ENCODE peak calls at places on chromosomes 4 and X, in eight cellular contexts. Z is A549; O is activated naive CD8-positive, alpha-beta T cell treated with anti-CD3 and anti-CD28 coated beads, Interleukin-2, amount 50 U/mL, for 24 hours; S is M059J; Q is breast epithelium; W is NCI-H2171; P is activated CD4-positive, alpha-beta T cell treated with anti-CD3 and anti-CD28 coated beads, Interleukin-2, amount 50 U/mL, for 1 hour; R is mesenteric fat pad. B is an unnamed sample.

GRCh38 chrX:39755152-39756032 is 342.4 kb downstream of the BCOR start:
- DNase-seq in Z (peak; percentile 97), O (no peak), S (peak; percentile 98), Q (peak; percentile 67), W (no peak), P (no peak), R (no peak), B (peak; percentile 94)

GRCh38 chr4:174066806-174067205 is 216.7 kb downstream of the FBXO8 start:
- DNase-seq in Z (no peak), O (no peak), S (no peak), Q (no peak), W (no peak), P (no peak), R (no peak), B (no peak)

GRCh38 chr4:158079661-158080060 is 93.2 kb downstream of the GASK1B start:
- DNase-seq in Z (no peak), O (no peak), S (no peak), Q (no peak), W (peak; percentile 11), P (no peak), R (no peak), B (no peak)

GRCh38 chr4:9808077-9808476 is 26.6 kb downstream of the DRD5 start:
- DNase-seq in Z (no peak), O (no peak), S (no peak), Q (no peak), W (no peak), P (no peak), R (no peak), B (no peak)

GRCh38 chrX:133950214-133950613 is 35.2 kb downstream of the GPC3 start:
- DNase-seq in Z (no peak), O (no peak), S (no peak), Q (no peak), W (no peak), P (no peak), R (no peak), B (no peak)

GRCh38 chr4:46839128-46839527 is 69.9 kb downstream of the COX7B2 start:
- DNase-seq in Z (no peak), O (no peak), S (no peak), Q (no peak), W (no peak), P (no peak), R (no peak), B (no peak)

GRCh38 chr4:166165829-166166420 is 292.9 kb downstream of the TLL1 start:
- DNase-seq in Z (peak; percentile 69), O (no peak), S (peak; percentile 79), Q (no peak), W (peak; percentile 20), P (no peak), R (no peak), B (peak; percentile 55)

GRCh38 chr4:7736436-7737267 is 203.0 kb downstream of the AFAP1 start:
- DNase-seq in Z (no peak), O (no peak), S (peak; percentile 60), Q (no peak), W (no peak), P (no peak), R (no peak), B (peak; percentile 45)

GRCh38 chr4:152983774-152984411 is 47.8 kb downstream of the FHDC1 start:
- DNase-seq in Z (peak; percentile 20), O (no peak), S (peak; percentile 86), Q (no peak), W (no peak), P (no peak), R (no peak), B (peak; percentile 93)

GRCh38 chrX:96619588-96619987 is 65.1 kb upstream of the DIAPH2 start:
- DNase-seq in Z (no peak), O (no peak), S (no peak), Q (no peak), W (no peak), P (no peak), R (no peak), B (peak; percentile 4)

GRCh38 chr4:150782921-150783320 is 201.0 kb downstream of the MAB21L2 start:
- DNase-seq in Z (no peak), O (no peak), S (no peak), Q (no peak), W (no peak), P (no peak), R (no peak), B (peak; percentile 18)

GRCh38 chr4:156475322-156475721 is 496.3 kb downstream of the PDGFC start:
- DNase-seq in Z (peak; percentile 21), O (no peak), S (peak; percentile 74), Q (no peak), W (peak; percentile 27), P (no peak), R (no peak), B (peak; percentile 59)

GRCh38 chr4:102168580-102168979 is 176.7 kb downstream of the SLC39A8 start:
- DNase-seq in Z (no peak), O (no peak), S (no peak), Q (no peak), W (peak; percentile 61), P (no peak), R (no peak), B (peak; percentile 22)

B was measured in astrocyte.